ENCODE peak calls at places on chromosomes 13 and 19, in ten cellular contexts. A is H9; C is stromal cell of bone marrow; P is astrocyte of the hippocampus; I is ecto neural progenitor cell; M is activated CD8-positive, alpha-beta memory T cell treated with anti-CD3 and anti-CD28 coated beads for 48 hours; Y is activated CD4-positive, alpha-beta T cell treated with anti-CD3 and anti-CD28 coated beads, Interleukin-2, amount 10 ng/mL, durations not matched to agents 7 days and 5 days; J is iris pigment epithelial cell; T is G401; X is fibroblast of the conjunctiva. N is an unnamed sample.

GRCh38 chr13:85362980-85363379 is 436.2 kb downstream of the SLITRK6 start:
- DNase-seq in A (no peak), C (no peak), P (no peak), I (no peak), M (no peak), Y (no peak), J (no peak), T (no peak), X (no peak), N (no peak)

GRCh38 chr13:40388617-40389016 is 277.8 kb downstream of the FOXO1 start:
- DNase-seq in A (no peak), C (no peak), P (peak; percentile 15), I (no peak), M (peak; percentile 43), Y (peak; percentile 91), J (peak; percentile 49), T (no peak), X (no peak), N (no peak)

GRCh38 chr19:23855676-23856075 is 59.0 kb upstream of the ZNF726 start:
- DNase-seq in A (no peak), C (no peak), P (no peak), I (no peak), M (no peak), Y (no peak), J (no peak), T (no peak), X (no peak), N (no peak)

GRCh38 chr19:2116507-2116906 is 19.8 kb downstream of the IZUMO4 start:
- DNase-seq in A (no peak), C (no peak), P (no peak), I (no peak), M (no peak), Y (no peak), J (no peak), T (no peak), X (no peak), N (no peak)

GRCh38 chr13:88622362-88622973 is 951.3 kb downstream of the SLITRK5 start:
- DNase-seq in A (no peak), C (no peak), P (no peak), I (no peak), M (peak; percentile 1), Y (peak; percentile 54), J (peak; percentile 1), T (no peak), X (no peak), N (no peak)

GRCh38 chr13:47813683-47814082 is 187.4 kb downstream of the SUCLA2 start:
- DNase-seq in A (no peak), C (no peak), P (peak; percentile 44), I (no peak), M (no peak), Y (no peak), J (no peak), T (no peak), X (no peak), N (no peak)

GRCh38 chr19:15466851-15467733 is 2.7 kb upstream of the RASAL3 start:
- DNase-seq in A (no peak), C (no peak), P (no peak), I (no peak), M (no peak), Y (peak; percentile 76), J (peak; percentile 96), T (no peak), X (no peak), N (no peak)

GRCh38 chr13:44470623-44471562 is 97.3 kb downstream of the SERP2 start:
- DNase-seq in A (no peak), C (peak; percentile 17), P (peak; percentile 36), I (no peak), M (no peak), Y (no peak), J (peak; percentile 22), T (peak; percentile 51), X (no peak), N (peak; percentile 67)

GRCh38 chr19:57212109-57212508 is 18.7 kb upstream of the AURKC start:
- DNase-seq in A (no peak), C (no peak), P (no peak), I (no peak), M (no peak), Y (no peak), J (no peak), T (no peak), X (no peak), N (no peak)

GRCh38 chr19:34851277-34851804 is 75.4 kb upstream of the ZNF30 start:
- DNase-seq in A (peak; percentile 67), C (no peak), P (no peak), I (no peak), M (no peak), Y (no peak), J (no peak), T (no peak), X (no peak), N (no peak)

GRCh38 chr13:101618440-101619187 is 166.1 kb downstream of the ITGBL1 start:
- DNase-seq in A (no peak), C (no peak), P (no peak), I (no peak), M (no peak), Y (no peak), J (no peak), T (no peak), X (no peak), N (no peak)

GRCh38 chr13:36848228-36848982 is 29.4 kb downstream of the RFXAP start:
- DNase-seq in A (no peak), C (no peak), P (peak; percentile 9), I (no peak), M (no peak), Y (no peak), J (peak; percentile 47), T (no peak), X (no peak), N (no peak)

GRCh38 chr19:48992571-48993174 is 436 bp downstream of the GYS1 start:
- DNase-seq in A (peak; percentile 34), C (no peak), P (peak; percentile 28), I (no peak), M (no peak), Y (peak; percentile 33), J (no peak), T (peak; percentile 47), X (no peak), N (no peak)

GRCh38 chr13:39779337-39780270 is 124.1 kb downstream of the COG6 start:
- DNase-seq in A (no peak), C (no peak), P (peak; percentile 41), I (no peak), M (no peak), Y (peak; percentile 19), J (peak; percentile 79), T (no peak), X (no peak), N (no peak)